ENCODE peak calls at places on chromosome 18, in four cellular contexts. T, U, O and N are unnamed samples.

GRCh38 chr18:2522112-2522511 is 49.2 kb downstream of the METTL4 start:
- DNase-seq in U (no peak), O (peak), T (no peak), N (no peak)

GRCh38 chr18:79856119-79857080 is 58.7 kb downstream of the KCNG2 start:
- DNase-seq in O (peak), U (peak), T (peak), N (peak)

GRCh38 chr18:78982186-78982585 is 2.6 kb downstream of the SALL3 start:
- DNase-seq in U (no peak), O (no peak), T (no peak), N (no peak)

GRCh38 chr18:28365406-28365805 is 188.5 kb upstream of the CDH2 start:
- DNase-seq in T (peak), U (peak), O (peak), N (no peak)

GRCh38 chr18:23966909-23967308 is 47.6 kb upstream of the TTC39C start:
- DNase-seq in T (no peak), O (peak), U (no peak), N (no peak)

GRCh38 chr18:6891788-6892187 is 162.3 kb downstream of the ARHGAP28 start:
- DNase-seq in T (peak), O (no peak), U (peak), N (no peak)

GRCh38 chr18:59861009-59861408 is 38.8 kb upstream of the PMAIP1 start:
- DNase-seq in O (no peak), T (no peak), U (no peak), N (no peak)

GRCh38 chr18:24112874-24113615 is 25.8 kb upstream of the CABYR start:
- DNase-seq in T (peak), U (peak), O (peak), N (no peak)

GRCh38 chr18:8871484-8871883 is 166.1 kb downstream of the MTCL1 start:
- DNase-seq in U (peak), O (no peak), T (no peak), N (no peak)

GRCh38 chr18:52682260-52682659 is 342.3 kb downstream of the DCC start:
- DNase-seq in U (no peak), T (no peak), O (no peak), N (no peak)

GRCh38 chr18:62523255-62523588 is 397 bp downstream of the ZCCHC2 start:
- DNase-seq in O (no peak), U (no peak), T (no peak), N (peak)

GRCh38 chr18:986071-986470 is 81.4 kb downstream of the ADCYAP1 start:
- DNase-seq in U (no peak), O (no peak), T (no peak), N (no peak)

GRCh38 chr18:69383191-69383590 is 17.5 kb upstream of the DOK6 start:
- DNase-seq in U (no peak), T (peak), O (no peak), N (no peak)

GRCh38 chr18:78781601-78781960 is 198.0 kb upstream of the SALL3 start:
- DNase-seq in T (no peak), O (no peak), U (no peak), N (no peak)

GRCh38 chr18:34592961-34593382 is 117.1 kb upstream of the DTNA start:
- DNase-seq in U (peak), O (peak), T (peak), N (no peak)

GRCh38 chr18:48545690-48546365 is 7.0 kb downstream of the CTIF start:
- DNase-seq in T (peak), U (peak), O (peak), N (no peak)

GRCh38 chr18:36544036-36544725 is 246.7 kb downstream of the FHOD3 start:
- DNase-seq in U (no peak), T (no peak), O (peak), N (no peak)

GRCh38 chr18:5285326-5285725 is 10.2 kb downstream of the ZBTB14 start:
- DNase-seq in U (no peak), O (peak), T (no peak), N (no peak)

GRCh38 chr18:48889115-48889941 is 61.4 kb downstream of the SMAD7 start:
- DNase-seq in T (peak), O (no peak), U (no peak), N (no peak)

GRCh38 chr18:37512400-37512799 is 53.2 kb downstream of the CELF4 start:
- DNase-seq in O (no peak), U (no peak), T (no peak), N (no peak)

GRCh38 chr18:45775241-45775676 is 50.2 kb upstream of the SIGLEC15 start:
- DNase-seq in U (peak), T (peak), O (peak), N (peak)

GRCh38 chr18:28834889-28835288 is 658.0 kb upstream of the CDH2 start:
- DNase-seq in T (peak), U (peak), O (no peak), N (no peak)

GRCh38 chr18:621181-621580 is 24.4 kb downstream of the CLUL1 start:
- DNase-seq in U (peak), T (peak), O (no peak), N (no peak)

GRCh38 chr18:79684787-79685186 is 5.2 kb downstream of the CTDP1 start:
- DNase-seq in O (no peak), U (no peak), T (no peak), N (peak)

GRCh38 chr18:9750112-9750511 is 42.0 kb downstream of the RAB31 start:
- DNase-seq in T (no peak), O (no peak), U (no peak), N (no peak)

GRCh38 chr18:10123006-10123950 is 209.5 kb downstream of the VAPA start:
- DNase-seq in T (no peak), U (no peak), O (no peak), N (no peak)

GRCh38 chr18:45715212-45715780 is 8.7 kb upstream of the SLC14A1 start:
- DNase-seq in T (no peak), U (peak), O (no peak), N (no peak)

GRCh38 chr18:4854664-4855063 is 342.4 kb downstream of the AKAIN1 start:
- DNase-seq in O (no peak), U (no peak), T (no peak), N (no peak)

GRCh38 chr18:48455555-48456478 is 46.6 kb upstream of the ZBTB7C start:
- DNase-seq in T (peak), U (peak), O (no peak), N (no peak)

GRCh38 chr18:25592804-25593360 is 240.9 kb upstream of the ZNF521 start:
- DNase-seq in U (no peak), O (no peak), T (no peak), N (no peak)

GRCh38 chr18:48894266-48894600 is 56.5 kb downstream of the SMAD7 start:
- DNase-seq in U (no peak), O (no peak), T (no peak), N (no peak)

GRCh38 chr18:46849007-46849406 is 68.3 kb downstream of the PIAS2 start:
- DNase-seq in U (no peak), T (no peak), O (no peak), N (no peak)

GRCh38 chr18:42583197-42583776 is 532.2 kb downstream of the RIT2 start:
- DNase-seq in U (no peak), O (peak), T (no peak), N (no peak)

GRCh38 chr18:37251679-37252078 is 313.9 kb downstream of the CELF4 start:
- DNase-seq in O (no peak), T (no peak), U (no peak), N (no peak)

GRCh38 chr18:44922968-44923367 is 242.3 kb downstream of the SETBP1 start:
- DNase-seq in T (peak), U (no peak), O (no peak), N (no peak)

GRCh38 chr18:59696311-59697235 is 650 bp downstream of the CCBE1 start:
- DNase-seq in U (peak), T (peak), O (peak), N (peak)

GRCh38 chr18:25164837-25165791 is 186.9 kb downstream of the ZNF521 start:
- DNase-seq in T (peak), O (no peak), U (peak), N (peak)

GRCh38 chr18:7608798-7609197 is 41.7 kb downstream of the PTPRM start:
- DNase-seq in U (peak), T (peak), O (no peak), N (no peak)

GRCh38 chr18:27921392-27921791 is 255.5 kb downstream of the CDH2 start:
- DNase-seq in U (no peak), O (no peak), T (no peak), N (no peak)

GRCh38 chr18:8686556-8686955 is 18.8 kb upstream of the MTCL1 start:
- DNase-seq in O (peak), U (no peak), T (no peak), N (no peak)